ENCODE peak calls at places on chromosomes 2 and 18, in nine cellular contexts. One of them, this sample, is unnamed.

GRCh38 chr2:5926896-5927512 is 234.8 kb downstream of the SOX11 start:
- DNase-seq in heart left ventricle: peak
- DNase-seq in dorsolateral prefrontal cortex: no peak
- DNase-seq in brain microvascular endothelial cell: no peak
- DNase-seq in HL-60: no peak
- DNase-seq in coronary artery: no peak
- DNase-seq in Panc1: no peak
- DNase-seq in kidney: no peak
- DNase-seq in suprapubic skin: no peak
- DNase-seq in this sample: no peak

GRCh38 chr2:176130917-176131616 is 1.6 kb downstream of the HOXD8 start:
- DNase-seq in heart left ventricle: no peak
- DNase-seq in dorsolateral prefrontal cortex: no peak
- DNase-seq in brain microvascular endothelial cell: no peak
- DNase-seq in HL-60: no peak
- DNase-seq in coronary artery: no peak
- DNase-seq in Panc1: no peak
- DNase-seq in kidney: no peak
- DNase-seq in suprapubic skin: no peak
- DNase-seq in this sample: no peak

GRCh38 chr2:182426082-182426914 is 538 bp downstream of the PDE1A start:
- DNase-seq in heart left ventricle: no peak
- DNase-seq in dorsolateral prefrontal cortex: no peak
- DNase-seq in brain microvascular endothelial cell: no peak
- DNase-seq in HL-60: no peak
- DNase-seq in coronary artery: no peak
- DNase-seq in Panc1: no peak
- DNase-seq in kidney: no peak
- DNase-seq in suprapubic skin: no peak
- DNase-seq in this sample: no peak

GRCh38 chr2:99608092-99608491 is 118.3 kb upstream of the REV1 start:
- DNase-seq in heart left ventricle: no peak
- DNase-seq in dorsolateral prefrontal cortex: no peak
- DNase-seq in brain microvascular endothelial cell: no peak
- DNase-seq in HL-60: no peak
- DNase-seq in coronary artery: no peak
- DNase-seq in Panc1: no peak
- DNase-seq in kidney: no peak
- DNase-seq in suprapubic skin: no peak
- DNase-seq in this sample: no peak

GRCh38 chr2:24972315-24972958 is 682 bp upstream of the DNAJC27 start:
- DNase-seq in heart left ventricle: peak
- DNase-seq in dorsolateral prefrontal cortex: no peak
- DNase-seq in brain microvascular endothelial cell: peak
- DNase-seq in HL-60: peak
- DNase-seq in coronary artery: peak
- DNase-seq in Panc1: no peak
- DNase-seq in kidney: no peak
- DNase-seq in suprapubic skin: no peak
- DNase-seq in this sample: peak

GRCh38 chr2:178388287-178388686 is 62.7 kb downstream of the PRKRA start:
- DNase-seq in heart left ventricle: no peak
- DNase-seq in dorsolateral prefrontal cortex: no peak
- DNase-seq in brain microvascular endothelial cell: no peak
- DNase-seq in HL-60: no peak
- DNase-seq in coronary artery: no peak
- DNase-seq in Panc1: no peak
- DNase-seq in kidney: no peak
- DNase-seq in suprapubic skin: no peak
- DNase-seq in this sample: no peak

GRCh38 chr18:76953186-76953982 is 131.0 kb downstream of the ZNF236 start:
- DNase-seq in heart left ventricle: peak
- DNase-seq in dorsolateral prefrontal cortex: no peak
- DNase-seq in brain microvascular endothelial cell: no peak
- DNase-seq in HL-60: no peak
- DNase-seq in coronary artery: no peak
- DNase-seq in Panc1: no peak
- DNase-seq in kidney: peak
- DNase-seq in suprapubic skin: no peak
- DNase-seq in this sample: peak

GRCh38 chr18:48663931-48664847 is 125.4 kb downstream of the CTIF start:
- DNase-seq in heart left ventricle: peak
- DNase-seq in dorsolateral prefrontal cortex: no peak
- DNase-seq in brain microvascular endothelial cell: no peak
- DNase-seq in HL-60: peak
- DNase-seq in coronary artery: peak
- DNase-seq in Panc1: no peak
- DNase-seq in kidney: no peak
- DNase-seq in suprapubic skin: no peak
- DNase-seq in this sample: peak

GRCh38 chr2:148338544-148338943 is 306.0 kb upstream of the EPC2 start:
- DNase-seq in heart left ventricle: no peak
- DNase-seq in dorsolateral prefrontal cortex: no peak
- DNase-seq in brain microvascular endothelial cell: peak
- DNase-seq in HL-60: no peak
- DNase-seq in coronary artery: no peak
- DNase-seq in Panc1: no peak
- DNase-seq in kidney: no peak
- DNase-seq in suprapubic skin: no peak
- DNase-seq in this sample: no peak

GRCh38 chr2:185375731-185376130 is 362.9 kb upstream of the FSIP2 start:
- DNase-seq in heart left ventricle: no peak
- DNase-seq in dorsolateral prefrontal cortex: no peak
- DNase-seq in brain microvascular endothelial cell: no peak
- DNase-seq in HL-60: no peak
- DNase-seq in coronary artery: no peak
- DNase-seq in Panc1: no peak
- DNase-seq in kidney: no peak
- DNase-seq in suprapubic skin: no peak
- DNase-seq in this sample: no peak

GRCh38 chr2:133718688-133719201 is 150.5 kb upstream of the NCKAP5 start:
- DNase-seq in heart left ventricle: peak
- DNase-seq in dorsolateral prefrontal cortex: peak
- DNase-seq in brain microvascular endothelial cell: peak
- DNase-seq in HL-60: no peak
- DNase-seq in coronary artery: no peak
- DNase-seq in Panc1: no peak
- DNase-seq in kidney: no peak
- DNase-seq in suprapubic skin: no peak
- DNase-seq in this sample: no peak

GRCh38 chr2:1799174-1799573 is 54.9 kb upstream of the PXDN start:
- DNase-seq in heart left ventricle: no peak
- DNase-seq in dorsolateral prefrontal cortex: no peak
- DNase-seq in brain microvascular endothelial cell: no peak
- DNase-seq in HL-60: no peak
- DNase-seq in coronary artery: no peak
- DNase-seq in Panc1: no peak
- DNase-seq in kidney: peak
- DNase-seq in suprapubic skin: no peak
- DNase-seq in this sample: no peak

GRCh38 chr2:111155610-111156009 is 34.9 kb downstream of the BCL2L11 start:
- DNase-seq in heart left ventricle: no peak
- DNase-seq in dorsolateral prefrontal cortex: no peak
- DNase-seq in brain microvascular endothelial cell: no peak
- DNase-seq in HL-60: no peak
- DNase-seq in coronary artery: no peak
- DNase-seq in Panc1: no peak
- DNase-seq in kidney: no peak
- DNase-seq in suprapubic skin: no peak
- DNase-seq in this sample: no peak

GRCh38 chr18:2531751-2532150 is 39.6 kb downstream of the METTL4 start:
- DNase-seq in heart left ventricle: no peak
- DNase-seq in dorsolateral prefrontal cortex: no peak
- DNase-seq in brain microvascular endothelial cell: no peak
- DNase-seq in HL-60: no peak
- DNase-seq in coronary artery: no peak
- DNase-seq in Panc1: no peak
- DNase-seq in kidney: no peak
- DNase-seq in suprapubic skin: no peak
- DNase-seq in this sample: no peak

GRCh38 chr2:64839844-64840243 is 149.4 kb upstream of the SLC1A4 start:
- DNase-seq in heart left ventricle: peak
- DNase-seq in dorsolateral prefrontal cortex: no peak
- DNase-seq in brain microvascular endothelial cell: no peak
- DNase-seq in HL-60: peak
- DNase-seq in coronary artery: no peak
- DNase-seq in Panc1: no peak
- DNase-seq in kidney: no peak
- DNase-seq in suprapubic skin: peak
- DNase-seq in this sample: no peak
- H3K27ac ChIP-seq in heart left ventricle: peak
- H3K27ac ChIP-seq in dorsolateral prefrontal cortex: no peak
- H3K27ac ChIP-seq in brain microvascular endothelial cell: no peak
- H3K27ac ChIP-seq in HL-60: peak
- H3K27ac ChIP-seq in coronary artery: peak
- H3K27ac ChIP-seq in Panc1: no peak
- H3K27ac ChIP-seq in kidney: no peak
- H3K27ac ChIP-seq in suprapubic skin: peak
- H3K27ac ChIP-seq in this sample: peak

GRCh38 chr2:71672011-71672639 is 218.8 kb downstream of the DYSF start:
- DNase-seq in heart left ventricle: no peak
- DNase-seq in dorsolateral prefrontal cortex: no peak
- DNase-seq in brain microvascular endothelial cell: no peak
- DNase-seq in HL-60: no peak
- DNase-seq in coronary artery: peak
- DNase-seq in Panc1: no peak
- DNase-seq in kidney: peak
- DNase-seq in suprapubic skin: no peak
- DNase-seq in this sample: no peak
- TF ChIP-seq CTCF in heart left ventricle: peak
- TF ChIP-seq CTCF in dorsolateral prefrontal cortex: no peak
- TF ChIP-seq CTCF in brain microvascular endothelial cell: peak
- TF ChIP-seq CTCF in HL-60: no peak
- TF ChIP-seq CTCF in coronary artery: no peak
- TF ChIP-seq CTCF in Panc1: no peak
- TF ChIP-seq CTCF in kidney: no peak
- TF ChIP-seq CTCF in suprapubic skin: no peak
- TF ChIP-seq CTCF in this sample: no peak

GRCh38 chr18:3867768-3868445 is 417.9 kb downstream of the TGIF1 start:
- DNase-seq in heart left ventricle: no peak
- DNase-seq in dorsolateral prefrontal cortex: no peak
- DNase-seq in brain microvascular endothelial cell: no peak
- DNase-seq in HL-60: no peak
- DNase-seq in coronary artery: no peak
- DNase-seq in Panc1: no peak
- DNase-seq in kidney: no peak
- DNase-seq in suprapubic skin: no peak
- DNase-seq in this sample: no peak
- H3K27ac ChIP-seq in heart left ventricle: no peak
- H3K27ac ChIP-seq in dorsolateral prefrontal cortex: peak
- H3K27ac ChIP-seq in brain microvascular endothelial cell: no peak
- H3K27ac ChIP-seq in HL-60: no peak
- H3K27ac ChIP-seq in coronary artery: no peak
- H3K27ac ChIP-seq in Panc1: peak
- H3K27ac ChIP-seq in kidney: no peak
- H3K27ac ChIP-seq in suprapubic skin: no peak
- H3K27ac ChIP-seq in this sample: peak

GRCh38 chr2:50901510-50901909 is 130.4 kb downstream of the NRXN1 start:
- DNase-seq in heart left ventricle: no peak
- DNase-seq in dorsolateral prefrontal cortex: no peak
- DNase-seq in brain microvascular endothelial cell: no peak
- DNase-seq in HL-60: no peak
- DNase-seq in coronary artery: no peak
- DNase-seq in Panc1: no peak
- DNase-seq in kidney: no peak
- DNase-seq in suprapubic skin: no peak
- DNase-seq in this sample: no peak
- TF ChIP-seq CTCF in heart left ventricle: no peak
- TF ChIP-seq CTCF in dorsolateral prefrontal cortex: no peak
- TF ChIP-seq CTCF in brain microvascular endothelial cell: no peak
- TF ChIP-seq CTCF in HL-60: no peak
- TF ChIP-seq CTCF in coronary artery: no peak
- TF ChIP-seq CTCF in Panc1: no peak
- TF ChIP-seq CTCF in kidney: no peak
- TF ChIP-seq CTCF in suprapubic skin: no peak
- TF ChIP-seq CTCF in this sample: no peak